ENCODE peak calls at places on chromosomes 1 and 21, in four cellular contexts. One of them, this sample, is unnamed.

GRCh38 chr1:184189361-184189760 is 137.8 kb downstream of the TSEN15 start:
- DNase-seq in SK-N-SH: peak; percentile 24
- DNase-seq in GM12892: no peak
- DNase-seq in spleen: no peak
- DNase-seq in this sample: no peak

GRCh38 chr1:16181887-16182719 is 26.2 kb upstream of the EPHA2 start:
- DNase-seq in SK-N-SH: no peak
- DNase-seq in GM12892: no peak
- DNase-seq in spleen: peak; percentile 83
- DNase-seq in this sample: peak; percentile 86

GRCh38 chr1:234125283-234125682 is 220.8 kb downstream of the SLC35F3 start:
- DNase-seq in SK-N-SH: peak; percentile 24
- DNase-seq in GM12892: peak; percentile 16
- DNase-seq in spleen: no peak
- DNase-seq in this sample: no peak

GRCh38 chr21:42153746-42154145 is 65.2 kb upstream of the ABCG1 start:
- DNase-seq in spleen: no peak
- DNase-seq in SK-N-SH: no peak
- DNase-seq in GM12892: no peak
- DNase-seq in this sample: no peak

GRCh38 chr1:55275976-55276375 is 60.8 kb upstream of the USP24 start:
- DNase-seq in GM12892: no peak
- DNase-seq in spleen: no peak
- DNase-seq in SK-N-SH: no peak
- DNase-seq in this sample: no peak

GRCh38 chr1:3771108-3772026 is 1.2 kb upstream of the SMIM1 start:
- DNase-seq in spleen: peak; percentile 83
- DNase-seq in GM12892: no peak
- DNase-seq in SK-N-SH: peak; percentile 65
- DNase-seq in this sample: no peak

GRCh38 chr1:234230414-234230862 is 142.8 kb upstream of the COA6 start:
- DNase-seq in GM12892: no peak
- DNase-seq in spleen: no peak
- DNase-seq in SK-N-SH: no peak
- DNase-seq in this sample: no peak

GRCh38 chr1:147912553-147912952 is 10.0 kb downstream of the GJA8 start:
- DNase-seq in SK-N-SH: no peak
- DNase-seq in spleen: no peak
- DNase-seq in GM12892: no peak
- DNase-seq in this sample: no peak

GRCh38 chr1:179298952-179299351 is 5.4 kb downstream of the SOAT1 start:
- DNase-seq in SK-N-SH: no peak
- DNase-seq in GM12892: no peak
- DNase-seq in spleen: no peak
- DNase-seq in this sample: no peak

GRCh38 chr1:110187139-110187890 is 22.8 kb upstream of the KCNC4 start:
- DNase-seq in GM12892: no peak
- DNase-seq in SK-N-SH: no peak
- DNase-seq in spleen: no peak
- DNase-seq in this sample: no peak

GRCh38 chr21:26389971-26390641 is 183.0 kb downstream of the CYYR1 start:
- DNase-seq in SK-N-SH: no peak
- DNase-seq in spleen: no peak
- DNase-seq in GM12892: no peak
- DNase-seq in this sample: no peak

GRCh38 chr1:166080965-166081870 is 85.6 kb downstream of the FAM78B start:
- DNase-seq in GM12892: no peak
- DNase-seq in spleen: no peak
- DNase-seq in SK-N-SH: no peak
- DNase-seq in this sample: no peak

GRCh38 chr1:48889615-48890014 is 112.9 kb upstream of the BEND5 start:
- DNase-seq in GM12892: no peak
- DNase-seq in SK-N-SH: no peak
- DNase-seq in spleen: no peak
- DNase-seq in this sample: no peak

GRCh38 chr1:32997381-32997891 is 32.8 kb upstream of the RNF19B start:
- DNase-seq in GM12892: no peak
- DNase-seq in spleen: no peak
- DNase-seq in SK-N-SH: no peak
- DNase-seq in this sample: no peak

GRCh38 chr1:41806472-41807155 is 112.1 kb downstream of the HIVEP3 start:
- DNase-seq in SK-N-SH: no peak
- DNase-seq in spleen: no peak
- DNase-seq in GM12892: no peak
- DNase-seq in this sample: no peak

GRCh38 chr1:41382531-41383090 is 21.4 kb downstream of the FOXO6 start:
- DNase-seq in SK-N-SH: peak; percentile 77
- DNase-seq in spleen: no peak
- DNase-seq in GM12892: no peak
- DNase-seq in this sample: peak; percentile 59

GRCh38 chr1:159084867-159085266 is 8.3 kb upstream of the AIM2 start:
- DNase-seq in GM12892: no peak
- DNase-seq in spleen: no peak
- DNase-seq in SK-N-SH: no peak
- DNase-seq in this sample: no peak

GRCh38 chr1:7536891-7537591 is 234.1 kb upstream of the VAMP3 start:
- DNase-seq in SK-N-SH: peak; percentile 74
- DNase-seq in spleen: peak; percentile 73
- DNase-seq in GM12892: no peak
- DNase-seq in this sample: no peak

GRCh38 chr1:3668585-3669300 is 16.4 kb downstream of the TP73 start:
- DNase-seq in GM12892: no peak
- DNase-seq in SK-N-SH: no peak
- DNase-seq in spleen: peak; percentile 94
- DNase-seq in this sample: peak; percentile 94

GRCh38 chr1:52669696-52670095 is 28.5 kb downstream of the COA7 start:
- DNase-seq in spleen: no peak
- DNase-seq in SK-N-SH: no peak
- DNase-seq in GM12892: no peak
- DNase-seq in this sample: no peak

GRCh38 chr21:43861716-43862115 is 3.3 kb upstream of the AGPAT3 start:
- DNase-seq in SK-N-SH: no peak
- DNase-seq in GM12892: no peak
- DNase-seq in spleen: peak; percentile 63
- DNase-seq in this sample: peak; percentile 57

GRCh38 chr1:10651377-10651776 is 145.1 kb downstream of the CASZ1 start:
- DNase-seq in SK-N-SH: no peak
- DNase-seq in GM12892: no peak
- DNase-seq in spleen: no peak
- DNase-seq in this sample: no peak

GRCh38 chr21:44281801-44282200 is 3.9 kb upstream of the AIRE start:
- DNase-seq in spleen: peak; percentile 60
- DNase-seq in SK-N-SH: no peak
- DNase-seq in GM12892: no peak
- DNase-seq in this sample: no peak

GRCh38 chr1:201749059-201749458 is 79.9 kb upstream of the IPO9 start:
- DNase-seq in SK-N-SH: no peak
- DNase-seq in spleen: no peak
- DNase-seq in GM12892: no peak
- DNase-seq in this sample: no peak

GRCh38 chr1:43373034-43373940 is 5.5 kb upstream of the ELOVL1 start:
- DNase-seq in GM12892: no peak
- DNase-seq in spleen: no peak
- DNase-seq in SK-N-SH: no peak
- DNase-seq in this sample: no peak

GRCh38 chr1:24043345-24044032 is 63.4 kb upstream of the SRSF10 start:
- DNase-seq in spleen: peak; percentile 13
- DNase-seq in GM12892: no peak
- DNase-seq in SK-N-SH: no peak
- DNase-seq in this sample: no peak

GRCh38 chr1:177466286-177466685 is 295.5 kb downstream of the BRINP2 start:
- DNase-seq in GM12892: no peak
- DNase-seq in spleen: no peak
- DNase-seq in SK-N-SH: no peak
- DNase-seq in this sample: no peak

GRCh38 chr1:241688940-241689368 is 36.9 kb downstream of the WDR64 start:
- DNase-seq in SK-N-SH: no peak
- DNase-seq in spleen: no peak
- DNase-seq in GM12892: no peak
- DNase-seq in this sample: no peak

GRCh38 chr1:156198831-156199349 is 5.0 kb downstream of the SLC25A44 start:
- DNase-seq in SK-N-SH: no peak
- DNase-seq in GM12892: no peak
- DNase-seq in spleen: no peak
- DNase-seq in this sample: no peak

GRCh38 chr1:20371411-20371810 is 80.7 kb downstream of the VWA5B1 start:
- DNase-seq in spleen: peak; percentile 24
- DNase-seq in GM12892: no peak
- DNase-seq in SK-N-SH: no peak
- DNase-seq in this sample: no peak

DNA sequence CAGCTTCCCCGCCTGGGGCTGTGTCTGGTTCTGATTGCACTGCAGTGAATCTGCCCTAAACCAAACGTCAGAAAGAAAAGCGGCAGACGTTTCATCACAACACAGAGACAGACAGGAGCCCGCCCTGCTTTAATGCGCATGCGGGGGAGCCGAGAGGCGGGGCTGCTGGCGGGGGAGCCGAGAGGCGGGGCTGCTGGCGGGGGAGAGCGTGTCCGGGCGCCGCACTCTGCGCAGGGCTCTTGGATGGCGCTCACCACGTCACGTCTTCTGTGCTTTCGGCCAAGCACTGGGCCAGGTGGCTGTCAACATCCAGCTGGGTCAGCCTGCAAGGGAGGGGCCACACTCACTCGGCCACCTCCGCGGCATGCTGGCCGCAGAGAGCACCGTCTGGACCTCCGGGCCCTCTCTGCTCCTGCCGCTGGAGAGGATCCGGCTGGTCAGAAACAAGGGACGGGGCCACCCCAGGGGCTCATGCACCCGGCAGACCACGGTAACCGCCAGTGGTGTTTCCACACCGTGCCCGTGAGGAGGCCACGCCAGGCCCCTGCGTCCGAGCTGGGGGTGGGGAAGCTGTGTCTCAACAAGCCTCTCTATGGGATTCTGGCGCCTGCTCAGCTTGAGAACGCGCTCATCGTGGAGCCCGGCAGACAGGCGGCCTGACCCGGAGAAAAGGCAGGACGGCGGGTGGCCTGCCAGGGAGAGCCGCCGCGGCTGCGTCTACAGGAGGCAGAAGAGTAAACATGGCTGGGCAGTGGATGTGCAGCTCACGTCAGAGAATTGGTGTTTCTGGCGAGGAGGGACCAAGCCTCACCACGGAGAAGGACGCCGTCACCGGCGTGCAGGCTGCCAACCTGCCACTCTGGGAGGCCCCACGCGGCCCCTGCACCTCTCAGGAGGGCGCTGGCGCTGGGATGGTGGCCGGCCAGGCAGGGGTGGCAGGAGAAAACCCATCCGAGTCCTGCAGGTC is 4.8 kb downstream of the FAAP20 start:
- DNase-seq in SK-N-SH: peak; percentile 94
- DNase-seq in spleen: peak; percentile 98
- DNase-seq in GM12892: no peak
- DNase-seq in this sample: peak; percentile 97
- TF ChIP-seq POLR2AphosphoS5 in SK-N-SH: peak; percentile 67
- TF ChIP-seq POLR2AphosphoS5 in spleen: peak; percentile 88
- TF ChIP-seq POLR2AphosphoS5 in GM12892: no peak
- TF ChIP-seq POLR2AphosphoS5 in this sample: peak; percentile 92

GRCh38 chr1:12183095-12183794 is 16.5 kb downstream of the TNFRSF1B start:
- DNase-seq in GM12892: no peak
- DNase-seq in spleen: peak; percentile 72
- DNase-seq in SK-N-SH: no peak
- DNase-seq in this sample: no peak

GRCh38 chr1:12185556-12186276 is 18.9 kb downstream of the TNFRSF1B start:
- DNase-seq in SK-N-SH: no peak
- DNase-seq in spleen: no peak
- DNase-seq in GM12892: no peak
- DNase-seq in this sample: no peak

GRCh38 chr1:12185036-12185435 is 18.2 kb downstream of the TNFRSF1B start:
- DNase-seq in SK-N-SH: no peak
- DNase-seq in GM12892: no peak
- DNase-seq in spleen: no peak
- DNase-seq in this sample: no peak

GRCh38 chr1:12182410-12182946 is 15.7 kb downstream of the TNFRSF1B start:
- DNase-seq in GM12892: no peak
- DNase-seq in SK-N-SH: no peak
- DNase-seq in spleen: no peak
- DNase-seq in this sample: no peak

DNA sequence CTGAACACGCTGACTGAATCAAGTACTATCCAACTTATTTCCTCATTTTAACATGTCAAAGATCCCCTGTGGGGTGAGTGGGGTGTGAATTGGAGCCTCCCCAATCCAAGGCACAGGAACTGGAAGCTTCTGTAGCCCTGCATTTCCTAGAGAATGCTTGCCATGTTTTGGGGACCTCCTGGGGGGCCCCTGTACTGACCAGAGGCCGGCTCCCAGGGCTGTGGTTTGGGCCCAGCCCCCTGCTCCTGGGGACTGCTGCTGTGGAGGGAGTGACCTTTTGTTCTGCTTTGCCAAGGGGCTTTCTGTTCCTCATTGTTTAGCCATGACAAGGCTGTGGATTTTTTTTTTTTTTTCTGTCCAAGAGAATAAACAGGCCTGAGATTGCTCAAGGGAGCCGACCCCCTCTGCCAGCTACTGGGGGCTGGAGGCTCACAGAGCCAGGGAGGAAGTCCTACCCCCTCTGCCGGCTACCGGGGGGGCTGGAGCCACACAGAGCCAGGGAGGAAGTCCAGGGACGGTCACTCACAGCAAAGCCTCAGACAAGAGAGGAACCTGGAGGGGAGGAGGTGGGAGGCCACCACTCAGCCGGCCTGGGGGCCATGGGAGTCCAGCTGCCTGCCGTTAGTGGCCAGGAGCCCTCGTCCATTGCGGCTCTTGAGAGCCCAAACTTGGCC is 17.4 kb downstream of the TNFRSF1B start:
- DNase-seq in GM12892: no peak
- DNase-seq in SK-N-SH: peak; percentile 93
- DNase-seq in spleen: peak; percentile 93
- DNase-seq in this sample: peak; percentile 56
- TF ChIP-seq POLR2AphosphoS5 in GM12892: no peak
- TF ChIP-seq POLR2AphosphoS5 in SK-N-SH: no peak
- TF ChIP-seq POLR2AphosphoS5 in spleen: peak; percentile 87
- TF ChIP-seq POLR2AphosphoS5 in this sample: peak; percentile 75

DNA sequence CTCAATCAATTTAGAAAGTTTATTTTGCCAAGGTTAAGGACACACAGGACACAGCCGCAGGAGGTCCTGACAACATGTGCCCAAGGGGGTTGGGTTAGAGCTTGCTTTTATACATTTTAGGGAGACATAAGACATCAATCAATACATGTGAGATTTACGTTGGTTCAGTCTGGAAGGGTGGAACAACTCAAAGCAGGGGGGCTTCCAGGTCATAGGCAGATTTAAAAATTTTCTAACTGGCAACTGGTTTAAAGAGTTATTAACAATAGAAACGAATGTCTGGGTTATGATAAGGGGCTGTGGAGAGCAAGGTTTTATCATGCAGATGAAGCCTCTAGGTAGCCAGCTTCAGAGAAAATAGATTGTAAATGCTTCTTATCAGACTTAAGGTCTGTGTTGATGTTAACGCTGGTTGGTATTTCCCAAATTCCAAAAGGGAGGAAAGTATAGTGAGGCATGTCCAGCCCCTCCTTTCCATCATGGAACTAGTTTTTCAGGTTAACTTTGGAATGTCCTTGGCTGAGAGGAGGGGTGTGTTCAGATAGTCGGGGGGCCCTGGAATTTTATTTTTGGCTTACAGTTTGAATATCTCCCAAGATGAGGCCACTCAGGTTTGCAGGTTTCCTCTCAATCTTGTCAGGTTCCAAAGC is 31.0 kb upstream of the TGFBR3 start:
- DNase-seq in spleen: no peak
- DNase-seq in GM12892: no peak
- DNase-seq in SK-N-SH: no peak
- DNase-seq in this sample: no peak
- TF ChIP-seq POLR2AphosphoS5 in spleen: no peak
- TF ChIP-seq POLR2AphosphoS5 in GM12892: no peak
- TF ChIP-seq POLR2AphosphoS5 in SK-N-SH: no peak
- TF ChIP-seq POLR2AphosphoS5 in this sample: no peak

GRCh38 chr1:93552751-93553455 is 105.0 kb downstream of the FNBP1L start:
- DNase-seq in GM12892: no peak
- DNase-seq in SK-N-SH: peak; percentile 22
- DNase-seq in spleen: no peak
- DNase-seq in this sample: no peak
- TF ChIP-seq POLR2AphosphoS5 in GM12892: no peak
- TF ChIP-seq POLR2AphosphoS5 in SK-N-SH: no peak
- TF ChIP-seq POLR2AphosphoS5 in spleen: no peak
- TF ChIP-seq POLR2AphosphoS5 in this sample: no peak

This sample was measured in stomach.